ENCODE peak calls at places on chromosomes 2 and 18, in nine cellular contexts. One of them, this sample, is unnamed.

GRCh38 chr18:51097046-51097822 is 67.2 kb downstream of the SMAD4 start:
- DNase-seq in fibroblast of mammary gland: no peak
- DNase-seq in IMR-90: no peak
- DNase-seq in CD8-positive, alpha-beta T cell: no peak
- DNase-seq in right lobe of liver: no peak
- DNase-seq in heart left ventricle: no peak
- DNase-seq in heart right ventricle: no peak
- DNase-seq in Caco-2: no peak
- DNase-seq in GM06990: no peak
- DNase-seq in this sample: no peak

GRCh38 chr18:13424377-13424776 is 205.8 kb downstream of the LDLRAD4 start:
- DNase-seq in Caco-2: no peak
- DNase-seq in GM06990: no peak
- DNase-seq in heart right ventricle: no peak
- DNase-seq in CD8-positive, alpha-beta T cell: no peak
- DNase-seq in fibroblast of mammary gland: no peak
- DNase-seq in heart left ventricle: no peak
- DNase-seq in IMR-90: no peak
- DNase-seq in right lobe of liver: no peak
- DNase-seq in this sample: no peak

GRCh38 chr18:41996020-41996419 is 41.0 kb downstream of the PIK3C3 start:
- DNase-seq in fibroblast of mammary gland: no peak
- DNase-seq in IMR-90: no peak
- DNase-seq in right lobe of liver: no peak
- DNase-seq in GM06990: no peak
- DNase-seq in heart right ventricle: no peak
- DNase-seq in heart left ventricle: no peak
- DNase-seq in Caco-2: no peak
- DNase-seq in CD8-positive, alpha-beta T cell: no peak
- DNase-seq in this sample: no peak

GRCh38 chr2:163953390-163953907 is 217.6 kb upstream of the FIGN start:
- DNase-seq in right lobe of liver: no peak
- DNase-seq in IMR-90: no peak
- DNase-seq in fibroblast of mammary gland: no peak
- DNase-seq in GM06990: no peak
- DNase-seq in CD8-positive, alpha-beta T cell: no peak
- DNase-seq in Caco-2: peak
- DNase-seq in heart right ventricle: no peak
- DNase-seq in heart left ventricle: no peak
- DNase-seq in this sample: no peak

GRCh38 chr2:240127351-240127750 is 8.8 kb downstream of the COPS9 start:
- DNase-seq in right lobe of liver: no peak
- DNase-seq in heart right ventricle: no peak
- DNase-seq in heart left ventricle: no peak
- DNase-seq in CD8-positive, alpha-beta T cell: no peak
- DNase-seq in fibroblast of mammary gland: no peak
- DNase-seq in GM06990: no peak
- DNase-seq in Caco-2: no peak
- DNase-seq in IMR-90: no peak
- DNase-seq in this sample: no peak

GRCh38 chr2:135798275-135798705 is 38.7 kb downstream of the LCT start:
- DNase-seq in IMR-90: no peak
- DNase-seq in CD8-positive, alpha-beta T cell: no peak
- DNase-seq in Caco-2: no peak
- DNase-seq in fibroblast of mammary gland: no peak
- DNase-seq in GM06990: no peak
- DNase-seq in right lobe of liver: no peak
- DNase-seq in heart left ventricle: no peak
- DNase-seq in heart right ventricle: no peak
- DNase-seq in this sample: no peak

GRCh38 chr18:68915066-68915465 is 117.2 kb downstream of the CCDC102B start:
- DNase-seq in IMR-90: no peak
- DNase-seq in heart right ventricle: no peak
- DNase-seq in GM06990: no peak
- DNase-seq in CD8-positive, alpha-beta T cell: no peak
- DNase-seq in right lobe of liver: no peak
- DNase-seq in Caco-2: no peak
- DNase-seq in fibroblast of mammary gland: no peak
- DNase-seq in heart left ventricle: no peak
- DNase-seq in this sample: no peak

GRCh38 chr18:21164746-21165145 is 53.1 kb upstream of the ROCK1 start:
- DNase-seq in CD8-positive, alpha-beta T cell: no peak
- DNase-seq in fibroblast of mammary gland: peak
- DNase-seq in Caco-2: no peak
- DNase-seq in GM06990: no peak
- DNase-seq in right lobe of liver: no peak
- DNase-seq in IMR-90: no peak
- DNase-seq in heart right ventricle: no peak
- DNase-seq in heart left ventricle: no peak
- DNase-seq in this sample: no peak

GRCh38 chr2:179886-180285 is 83.9 kb downstream of the SH3YL1 start:
- DNase-seq in GM06990: no peak
- DNase-seq in fibroblast of mammary gland: no peak
- DNase-seq in CD8-positive, alpha-beta T cell: no peak
- DNase-seq in IMR-90: no peak
- DNase-seq in heart right ventricle: no peak
- DNase-seq in heart left ventricle: no peak
- DNase-seq in Caco-2: no peak
- DNase-seq in right lobe of liver: no peak
- DNase-seq in this sample: no peak

GRCh38 chr2:168816369-168816768 is 13.9 kb downstream of the NOSTRIN start:
- DNase-seq in heart right ventricle: no peak
- DNase-seq in IMR-90: peak
- DNase-seq in right lobe of liver: no peak
- DNase-seq in fibroblast of mammary gland: peak
- DNase-seq in heart left ventricle: no peak
- DNase-seq in GM06990: no peak
- DNase-seq in CD8-positive, alpha-beta T cell: no peak
- DNase-seq in Caco-2: no peak
- DNase-seq in this sample: peak

GRCh38 chr18:73124165-73124564 is 256.4 kb upstream of the NETO1 start:
- DNase-seq in IMR-90: peak
- DNase-seq in heart left ventricle: no peak
- DNase-seq in heart right ventricle: no peak
- DNase-seq in right lobe of liver: no peak
- DNase-seq in fibroblast of mammary gland: peak
- DNase-seq in GM06990: no peak
- DNase-seq in CD8-positive, alpha-beta T cell: no peak
- DNase-seq in Caco-2: no peak
- DNase-seq in this sample: no peak

GRCh38 chr18:73120626-73121025 is 252.8 kb upstream of the NETO1 start:
- DNase-seq in Caco-2: no peak
- DNase-seq in heart left ventricle: no peak
- DNase-seq in fibroblast of mammary gland: no peak
- DNase-seq in GM06990: no peak
- DNase-seq in right lobe of liver: no peak
- DNase-seq in heart right ventricle: no peak
- DNase-seq in IMR-90: no peak
- DNase-seq in CD8-positive, alpha-beta T cell: no peak
- DNase-seq in this sample: no peak

GRCh38 chr18:73121207-73121606 is 253.4 kb upstream of the NETO1 start:
- DNase-seq in GM06990: no peak
- DNase-seq in heart right ventricle: no peak
- DNase-seq in Caco-2: no peak
- DNase-seq in fibroblast of mammary gland: no peak
- DNase-seq in IMR-90: no peak
- DNase-seq in right lobe of liver: no peak
- DNase-seq in CD8-positive, alpha-beta T cell: no peak
- DNase-seq in heart left ventricle: no peak
- DNase-seq in this sample: no peak

GRCh38 chr18:73119574-73119973 is 251.8 kb upstream of the NETO1 start:
- DNase-seq in heart left ventricle: no peak
- DNase-seq in GM06990: no peak
- DNase-seq in heart right ventricle: no peak
- DNase-seq in CD8-positive, alpha-beta T cell: no peak
- DNase-seq in fibroblast of mammary gland: no peak
- DNase-seq in Caco-2: no peak
- DNase-seq in IMR-90: no peak
- DNase-seq in right lobe of liver: no peak
- DNase-seq in this sample: no peak

GRCh38 chr18:73118121-73118816 is 250.5 kb upstream of the NETO1 start:
- DNase-seq in heart right ventricle: no peak
- DNase-seq in heart left ventricle: no peak
- DNase-seq in fibroblast of mammary gland: peak
- DNase-seq in IMR-90: peak
- DNase-seq in right lobe of liver: no peak
- DNase-seq in GM06990: no peak
- DNase-seq in Caco-2: no peak
- DNase-seq in CD8-positive, alpha-beta T cell: no peak
- DNase-seq in this sample: peak
- H3K4me3 ChIP-seq in heart right ventricle: no peak
- H3K4me3 ChIP-seq in heart left ventricle: no peak
- H3K4me3 ChIP-seq in fibroblast of mammary gland: no peak
- H3K4me3 ChIP-seq in IMR-90: no peak
- H3K4me3 ChIP-seq in right lobe of liver: no peak
- H3K4me3 ChIP-seq in GM06990: no peak
- H3K4me3 ChIP-seq in Caco-2: no peak
- H3K4me3 ChIP-seq in CD8-positive, alpha-beta T cell: no peak
- H3K4me3 ChIP-seq in this sample: no peak

GRCh38 chr18:36187826-36188721 is 777 bp downstream of the MOCOS start:
- DNase-seq in Caco-2: no peak
- DNase-seq in right lobe of liver: peak
- DNase-seq in CD8-positive, alpha-beta T cell: no peak
- DNase-seq in fibroblast of mammary gland: peak
- DNase-seq in IMR-90: peak
- DNase-seq in GM06990: no peak
- DNase-seq in heart left ventricle: no peak
- DNase-seq in heart right ventricle: no peak
- DNase-seq in this sample: peak

GRCh38 chr18:36185901-36186460 is 1.3 kb upstream of the MOCOS start:
- DNase-seq in Caco-2: no peak
- DNase-seq in heart right ventricle: no peak
- DNase-seq in GM06990: no peak
- DNase-seq in heart left ventricle: no peak
- DNase-seq in IMR-90: no peak
- DNase-seq in CD8-positive, alpha-beta T cell: no peak
- DNase-seq in right lobe of liver: no peak
- DNase-seq in fibroblast of mammary gland: no peak
- DNase-seq in this sample: no peak

GRCh38 chr18:36187138-36187825 is at the start of gene MOCOS:
- DNase-seq in Caco-2: peak
- DNase-seq in heart right ventricle: peak
- DNase-seq in right lobe of liver: peak
- DNase-seq in heart left ventricle: peak
- DNase-seq in fibroblast of mammary gland: peak
- DNase-seq in GM06990: peak
- DNase-seq in IMR-90: peak
- DNase-seq in CD8-positive, alpha-beta T cell: peak
- DNase-seq in this sample: no peak

GRCh38 chr18:36185157-36185556 is 2.1 kb upstream of the MOCOS start:
- DNase-seq in IMR-90: no peak
- DNase-seq in heart right ventricle: no peak
- DNase-seq in CD8-positive, alpha-beta T cell: no peak
- DNase-seq in right lobe of liver: no peak
- DNase-seq in GM06990: no peak
- DNase-seq in Caco-2: no peak
- DNase-seq in fibroblast of mammary gland: no peak
- DNase-seq in heart left ventricle: no peak
- DNase-seq in this sample: no peak

DNA sequence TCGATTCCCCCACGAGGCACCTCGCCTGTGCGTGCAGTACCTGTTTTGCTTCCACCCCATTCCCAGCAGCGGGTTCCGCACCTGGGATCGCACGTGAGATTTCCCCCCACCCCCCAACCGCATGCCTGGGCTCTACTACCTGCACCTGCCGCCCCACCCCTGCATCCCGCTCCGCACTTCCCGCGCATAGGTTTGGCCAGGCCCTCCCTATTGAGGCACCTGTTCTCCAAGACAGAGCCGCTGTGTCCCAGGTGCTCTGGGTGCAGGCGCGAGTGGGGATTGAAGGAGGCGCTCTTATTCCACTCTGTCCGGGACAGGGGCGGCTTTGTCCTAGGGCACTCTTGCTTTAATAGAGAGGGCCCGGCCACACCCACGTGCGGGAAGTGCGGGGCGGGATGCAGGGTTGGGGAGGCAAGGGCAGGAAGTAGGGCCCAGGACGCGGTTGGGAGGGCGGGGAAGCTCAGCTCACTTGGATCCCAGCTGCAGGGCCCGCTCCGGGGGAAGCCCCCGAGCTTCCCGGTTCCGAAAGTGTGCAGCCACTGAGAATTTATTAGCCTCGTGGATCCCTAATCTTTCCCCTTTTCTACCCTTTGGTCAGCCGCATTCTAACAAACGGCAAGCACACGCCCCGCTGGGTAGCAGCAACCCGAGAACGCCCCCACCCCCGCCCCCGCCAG is 698 bp upstream of the MOCOS start:
- DNase-seq in right lobe of liver: peak
- DNase-seq in GM06990: peak
- DNase-seq in fibroblast of mammary gland: peak
- DNase-seq in heart right ventricle: peak
- DNase-seq in CD8-positive, alpha-beta T cell: no peak
- DNase-seq in heart left ventricle: peak
- DNase-seq in Caco-2: peak
- DNase-seq in IMR-90: no peak
- DNase-seq in this sample: no peak
- TF ChIP-seq CTCF in right lobe of liver: no peak
- TF ChIP-seq CTCF in GM06990: no peak
- TF ChIP-seq CTCF in fibroblast of mammary gland: no peak
- TF ChIP-seq CTCF in heart right ventricle: no peak
- TF ChIP-seq CTCF in CD8-positive, alpha-beta T cell: no peak
- TF ChIP-seq CTCF in heart left ventricle: no peak
- TF ChIP-seq CTCF in Caco-2: no peak
- TF ChIP-seq CTCF in IMR-90: no peak
- TF ChIP-seq CTCF in this sample: no peak

DNA sequence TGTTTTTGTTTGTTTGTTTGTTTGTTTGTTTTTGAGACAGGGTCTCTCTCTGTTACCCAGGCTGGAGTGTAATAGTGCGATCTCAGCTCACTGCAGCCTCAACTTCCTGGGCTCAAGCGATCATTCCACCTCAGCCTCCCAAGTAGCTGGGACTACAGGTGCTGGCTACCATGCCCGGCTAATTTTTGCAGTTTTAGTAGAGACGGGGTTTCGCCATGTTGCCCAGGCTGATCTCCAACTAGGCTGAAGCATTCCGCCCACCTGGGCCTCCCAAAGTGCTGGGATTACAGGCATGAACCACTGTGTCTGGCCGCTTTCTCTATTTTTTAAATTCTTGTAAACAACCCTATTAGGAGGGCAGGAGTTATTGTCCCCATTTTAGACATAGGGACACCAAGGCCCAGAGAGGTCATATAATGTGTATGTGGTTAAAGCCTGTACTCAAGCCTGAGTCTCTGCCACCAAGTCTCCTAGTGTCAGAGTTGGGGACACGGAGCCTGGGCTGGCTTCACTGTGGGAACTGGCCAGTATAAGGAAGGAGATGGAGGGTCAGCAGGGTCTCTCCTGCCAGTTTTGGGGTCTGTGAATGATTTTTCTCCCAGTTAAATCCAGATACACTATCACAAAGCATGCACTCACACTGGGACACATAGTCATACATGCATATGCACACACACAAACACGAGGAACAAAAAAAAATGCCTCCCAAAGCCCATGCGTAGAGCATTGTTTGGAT is 27.5 kb upstream of the MCFD2 start:
- DNase-seq in right lobe of liver: no peak
- DNase-seq in GM06990: no peak
- DNase-seq in CD8-positive, alpha-beta T cell: no peak
- DNase-seq in Caco-2: no peak
- DNase-seq in IMR-90: no peak
- DNase-seq in heart left ventricle: no peak
- DNase-seq in heart right ventricle: no peak
- DNase-seq in fibroblast of mammary gland: no peak
- DNase-seq in this sample: no peak
- H3K4me3 ChIP-seq in right lobe of liver: no peak
- H3K4me3 ChIP-seq in GM06990: peak
- H3K4me3 ChIP-seq in CD8-positive, alpha-beta T cell: peak
- H3K4me3 ChIP-seq in Caco-2: peak
- H3K4me3 ChIP-seq in IMR-90: peak
- H3K4me3 ChIP-seq in heart left ventricle: peak
- H3K4me3 ChIP-seq in heart right ventricle: peak
- H3K4me3 ChIP-seq in fibroblast of mammary gland: peak
- H3K4me3 ChIP-seq in this sample: peak

GRCh38 chr18:62447652-62448051 is 75.2 kb upstream of the ZCCHC2 start:
- DNase-seq in heart left ventricle: no peak
- DNase-seq in Caco-2: no peak
- DNase-seq in fibroblast of mammary gland: no peak
- DNase-seq in GM06990: no peak
- DNase-seq in IMR-90: no peak
- DNase-seq in right lobe of liver: no peak
- DNase-seq in CD8-positive, alpha-beta T cell: no peak
- DNase-seq in heart right ventricle: no peak
- DNase-seq in this sample: no peak
- TF ChIP-seq CTCF in heart left ventricle: no peak
- TF ChIP-seq CTCF in Caco-2: no peak
- TF ChIP-seq CTCF in fibroblast of mammary gland: no peak
- TF ChIP-seq CTCF in GM06990: no peak
- TF ChIP-seq CTCF in IMR-90: no peak
- TF ChIP-seq CTCF in right lobe of liver: no peak
- TF ChIP-seq CTCF in CD8-positive, alpha-beta T cell: no peak
- TF ChIP-seq CTCF in heart right ventricle: no peak
- TF ChIP-seq CTCF in this sample: no peak